ENCODE peak calls at places on chromosome 1, in eight cellular contexts. U, Q, Y, B, X, D, M and A are unnamed samples.

GRCh38 chr1:95018602-95019369 is 54.0 kb downstream of the ALG14 start:
- DNase-seq in U (no peak), Q (no peak), Y (no peak), B (no peak), X (no peak), D (no peak), M (peak), A (no peak)

GRCh38 chr1:8473892-8474300 is 156.0 kb downstream of the SLC45A1 start:
- DNase-seq in U (no peak), Q (no peak), Y (no peak), B (no peak), X (no peak), D (no peak), M (no peak), A (no peak)

GRCh38 chr1:37670133-37670532 is 22.2 kb upstream of the CDCA8 start:
- DNase-seq in U (no peak), Q (no peak), Y (no peak), B (no peak), X (no peak), D (no peak), M (no peak), A (no peak)

GRCh38 chr1:10402729-10403274 is 3.9 kb downstream of the PGD start:
- DNase-seq in U (no peak), Q (no peak), Y (no peak), B (no peak), X (no peak), D (no peak), M (no peak), A (no peak)

GRCh38 chr1:76279387-76279748 is 204.8 kb downstream of the ST6GALNAC3 start:
- DNase-seq in U (no peak), Q (no peak), Y (no peak), B (no peak), X (no peak), D (peak), M (no peak), A (no peak)

GRCh38 chr1:182143825-182144661 is 82.5 kb upstream of the ZNF648 start:
- DNase-seq in U (no peak), Q (no peak), Y (peak), B (peak), X (no peak), D (peak), M (peak), A (peak)

GRCh38 chr1:223007250-223007649 is 135.8 kb downstream of the TLR5 start:
- DNase-seq in U (no peak), Q (no peak), Y (no peak), B (no peak), X (no peak), D (no peak), M (no peak), A (no peak)

GRCh38 chr1:225650198-225650597 is 2.7 kb downstream of the ENAH start:
- DNase-seq in U (no peak), Q (no peak), Y (no peak), B (no peak), X (no peak), D (no peak), M (no peak), A (no peak)

GRCh38 chr1:109089242-109090015 is 1.1 kb upstream of the TMEM167B start:
- DNase-seq in U (peak), Q (peak), Y (peak), B (peak), X (no peak), D (peak), M (peak), A (peak)

GRCh38 chr1:154819628-154820590 is 50.2 kb downstream of the KCNN3 start:
- DNase-seq in U (peak), Q (no peak), Y (no peak), B (peak), X (no peak), D (peak), M (peak), A (peak)

GRCh38 chr1:45954401-45954847 is 151.0 kb downstream of the MAST2 start:
- DNase-seq in U (no peak), Q (no peak), Y (no peak), B (peak), X (no peak), D (no peak), M (peak), A (no peak)

GRCh38 chr1:231315887-231316286 is 21.8 kb downstream of the EXOC8 start:
- DNase-seq in U (peak), Q (peak), Y (no peak), B (peak), X (no peak), D (peak), M (peak), A (peak)

GRCh38 chr1:3902111-3902511 is 2.0 kb upstream of the C1orf174 start:
- DNase-seq in U (peak), Q (no peak), Y (no peak), B (no peak), X (no peak), D (no peak), M (no peak), A (no peak)

GRCh38 chr1:61284226-61284854 is 202.0 kb downstream of the NFIA start:
- DNase-seq in U (no peak), Q (no peak), Y (no peak), B (no peak), X (no peak), D (no peak), M (no peak), A (no peak)

GRCh38 chr1:198497326-198498220 is 42.9 kb downstream of the ATP6V1G3 start:
- DNase-seq in U (no peak), Q (no peak), Y (no peak), B (peak), X (no peak), D (no peak), M (peak), A (no peak)

GRCh38 chr1:173616859-173617258 is 14.0 kb upstream of the SLC9C2 start:
- DNase-seq in U (no peak), Q (no peak), Y (no peak), B (no peak), X (no peak), D (no peak), M (no peak), A (no peak)

GRCh38 chr1:243312962-243313634 is 57.3 kb downstream of the SDCCAG8 start:
- DNase-seq in U (no peak), Q (no peak), Y (no peak), B (no peak), X (no peak), D (no peak), M (no peak), A (no peak)

GRCh38 chr1:209667701-209668100 is 7.5 kb upstream of the G0S2 start:
- DNase-seq in U (no peak), Q (no peak), Y (no peak), B (no peak), X (no peak), D (no peak), M (no peak), A (no peak)

GRCh38 chr1:156461781-156462647 is 38.6 kb downstream of the MEF2D start:
- DNase-seq in U (no peak), Q (no peak), Y (no peak), B (no peak), X (no peak), D (no peak), M (peak), A (no peak)

GRCh38 chr1:200438911-200439310 is 29.1 kb upstream of the ZNF281 start:
- DNase-seq in U (no peak), Q (no peak), Y (no peak), B (no peak), X (no peak), D (no peak), M (peak), A (no peak)

GRCh38 chr1:87402192-87403046 is 73.7 kb downstream of the LMO4 start:
- DNase-seq in U (no peak), Q (no peak), Y (no peak), B (no peak), X (no peak), D (no peak), M (peak), A (no peak)

GRCh38 chr1:47705517-47706130 is 267.8 kb downstream of the FOXD2 start:
- DNase-seq in U (no peak), Q (no peak), Y (no peak), B (no peak), X (no peak), D (no peak), M (peak), A (no peak)

GRCh38 chr1:39214998-39215873 is 10.7 kb downstream of the MACF1 start:
- DNase-seq in U (peak), Q (no peak), Y (no peak), B (peak), X (no peak), D (peak), M (no peak), A (peak)

GRCh38 chr1:26761217-26761616 is 26.5 kb upstream of the PIGV start:
- DNase-seq in U (no peak), Q (no peak), Y (no peak), B (peak), X (no peak), D (no peak), M (no peak), A (no peak)

GRCh38 chr1:217096200-217096599 is 373.0 kb upstream of the ESRRG start:
- DNase-seq in U (no peak), Q (no peak), Y (no peak), B (no peak), X (no peak), D (no peak), M (no peak), A (no peak)

GRCh38 chr1:178633068-178633467 is 92.0 kb upstream of the RALGPS2 start:
- DNase-seq in U (no peak), Q (no peak), Y (no peak), B (no peak), X (no peak), D (no peak), M (peak), A (no peak)

GRCh38 chr1:41645062-41645461 is 160.6 kb upstream of the EDN2 start:
- DNase-seq in U (no peak), Q (no peak), Y (no peak), B (peak), X (no peak), D (no peak), M (no peak), A (no peak)

GRCh38 chr1:39625462-39626273 is 13.8 kb downstream of the HEYL start:
- DNase-seq in U (no peak), Q (no peak), Y (no peak), B (peak), X (no peak), D (peak), M (peak), A (no peak)

GRCh38 chr1:241842565-241842964 is 5.4 kb upstream of the EXO1 start:
- DNase-seq in U (no peak), Q (no peak), Y (no peak), B (no peak), X (no peak), D (no peak), M (peak), A (no peak)

GRCh38 chr1:46530311-46530710 is 21.1 kb downstream of the KNCN start:
- DNase-seq in U (no peak), Q (no peak), Y (no peak), B (no peak), X (no peak), D (no peak), M (no peak), A (no peak)

GRCh38 chr1:38891753-38892152 is 10.4 kb upstream of the GJA9 start:
- DNase-seq in U (no peak), Q (no peak), Y (no peak), B (no peak), X (no peak), D (peak), M (no peak), A (no peak)

GRCh38 chr1:48246727-48247126 is 24.2 kb downstream of the SLC5A9 start:
- DNase-seq in U (no peak), Q (no peak), Y (no peak), B (no peak), X (no peak), D (no peak), M (no peak), A (peak)

GRCh38 chr1:216533786-216534185 is 110.5 kb upstream of the USH2A start:
- DNase-seq in U (no peak), Q (no peak), Y (no peak), B (no peak), X (no peak), D (no peak), M (no peak), A (no peak)

GRCh38 chr1:94698341-94698740 is 121.8 kb upstream of the SLC44A3 start:
- DNase-seq in U (no peak), Q (no peak), Y (no peak), B (no peak), X (no peak), D (no peak), M (peak), A (no peak)

GRCh38 chr1:17874665-17875064 is 119.5 kb downstream of the ACTL8 start:
- DNase-seq in U (no peak), Q (no peak), Y (no peak), B (no peak), X (no peak), D (peak), M (peak), A (no peak)